ENCODE peak calls at places on chromosomes 6 and 20, in seven cellular contexts. K is HCT116, L is uterus, N is heart left ventricle, E is breast epithelium, Y is NB4, M is testis. J is an unnamed sample.

GRCh38 chr6:105107207-105107606 is 72.6 kb downstream of the POPDC3 start:
- DNase-seq in E (no peak), K (no peak), N (no peak), L (no peak), Y (no peak), M (no peak), J (no peak)

GRCh38 chr6:9161731-9162130 is 726.4 kb upstream of the SLC35B3 start:
- DNase-seq in N (no peak), K (no peak), M (no peak), E (no peak), Y (no peak), L (no peak), J (no peak)

GRCh38 chr20:61608275-61609085 is 356.4 kb downstream of the CDH4 start:
- DNase-seq in E (no peak), Y (peak), K (no peak), L (no peak), N (no peak), M (peak), J (no peak)

GRCh38 chr20:6519556-6519955 is 247.9 kb upstream of the BMP2 start:
- DNase-seq in L (no peak), Y (no peak), E (no peak), M (no peak), K (no peak), N (no peak), J (no peak)

GRCh38 chr6:135496805-135497411 is 632 bp downstream of the AHI1 start:
- DNase-seq in M (no peak), E (no peak), K (no peak), N (no peak), Y (no peak), L (no peak), J (no peak)

GRCh38 chr6:136326038-136326561 is 36.5 kb upstream of the BCLAF1 start:
- DNase-seq in E (no peak), K (no peak), L (no peak), M (no peak), N (no peak), Y (no peak), J (no peak)

GRCh38 chr6:15505463-15505918 is 157.3 kb downstream of the DTNBP1 start:
- DNase-seq in N (no peak), Y (no peak), K (no peak), L (no peak), M (no peak), E (no peak), J (peak)

GRCh38 chr20:50350510-50351249 is 159.5 kb upstream of the PTPN1 start:
- DNase-seq in L (no peak), E (no peak), N (no peak), K (no peak), Y (no peak), M (no peak), J (peak)

GRCh38 chr20:46060301-46060881 is 29.4 kb downstream of the NCOA5 start:
- DNase-seq in L (no peak), M (no peak), K (no peak), Y (peak), N (no peak), E (no peak), J (no peak)

GRCh38 chr20:13089950-13090469 is 81.2 kb downstream of the SPTLC3 start:
- DNase-seq in Y (no peak), K (no peak), M (no peak), E (no peak), N (no peak), L (no peak), J (no peak)

GRCh38 chr6:11317885-11318771 is 85.7 kb upstream of the NEDD9 start:
- DNase-seq in M (no peak), K (peak), L (peak), E (peak), Y (peak), N (peak), J (no peak)
- TF ChIP-seq POLR2A in M (no peak), K (no peak), L (peak), E (no peak), Y (no peak), N (no peak), J (no peak)

DNA sequence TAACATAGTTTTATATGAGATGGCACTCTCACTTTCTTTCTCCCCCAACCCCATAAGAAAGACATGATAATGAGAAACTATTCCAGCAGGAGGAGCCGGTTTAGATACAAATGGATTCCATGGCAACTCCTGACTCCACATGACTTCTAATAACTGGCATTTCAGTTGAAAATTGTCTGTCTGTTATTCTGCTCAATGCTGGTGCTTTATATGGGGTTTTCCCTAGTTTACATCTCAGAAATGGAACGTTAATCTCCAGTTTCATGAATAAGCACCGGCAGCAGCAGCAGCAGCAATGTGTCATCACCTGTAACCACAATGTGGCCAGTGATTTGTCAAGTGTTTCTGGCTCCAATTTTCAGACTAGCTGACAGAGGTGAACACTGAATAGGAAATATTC is 8.0 kb upstream of the SIM1 start:
- DNase-seq in L (no peak), M (no peak), Y (no peak), N (no peak), K (no peak), E (no peak), J (no peak)
- TF ChIP-seq CTCF in L (no peak), M (no peak), Y (no peak), N (no peak), K (no peak), E (no peak), J (no peak)

GRCh38 chr6:12065321-12066140 is 53.4 kb downstream of the HIVEP1 start:
- DNase-seq in E (no peak), K (no peak), N (no peak), L (no peak), M (no peak), Y (no peak), J (no peak)
- TF ChIP-seq POLR2A in E (no peak), K (no peak), N (no peak), L (no peak), M (no peak), Y (no peak), J (no peak)

DNA sequence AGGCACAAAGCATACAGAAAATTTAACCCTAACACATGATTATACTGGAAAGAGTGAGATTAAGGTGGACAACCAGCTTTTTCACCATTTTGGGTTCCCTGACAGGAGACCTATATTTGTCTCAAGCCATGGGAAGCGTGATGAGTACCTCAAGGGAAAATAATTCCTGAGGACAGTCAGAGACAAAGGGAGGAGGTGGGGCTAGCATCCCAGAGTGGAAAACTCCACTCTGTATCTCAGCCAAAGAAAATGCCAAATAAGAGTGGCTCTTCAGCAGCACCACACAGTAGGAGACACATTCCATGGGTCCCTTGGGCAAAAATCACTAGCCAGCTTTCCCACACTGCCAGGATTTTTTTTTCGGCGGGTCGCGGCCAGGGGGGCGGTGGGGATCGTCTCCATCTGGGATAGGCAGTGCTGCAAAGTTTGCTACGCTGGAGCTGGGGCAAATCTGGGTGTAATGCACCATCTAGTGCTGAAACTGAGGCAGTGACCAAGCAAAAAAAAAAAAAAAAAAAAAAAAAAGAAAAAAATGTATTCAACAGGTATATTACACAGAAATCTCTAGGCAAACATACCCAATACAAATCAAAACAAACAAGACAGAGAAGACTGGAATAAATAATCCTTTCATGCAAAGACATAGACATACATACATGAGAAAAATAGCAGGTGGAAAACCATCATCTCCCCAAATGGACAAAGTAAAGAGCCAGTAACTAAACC is 77.3 kb upstream of the SLC35F1 start:
- DNase-seq in N (no peak), Y (peak), E (no peak), L (no peak), M (no peak), K (peak), J (no peak)
- TF ChIP-seq CTCF in N (peak), Y (peak), E (no peak), L (no peak), M (no peak), K (peak), J (no peak)

J was measured in spleen.